ENCODE peak calls at places on chromosomes 1 and 21, in four cellular contexts. D is astrocyte of the cerebellum, N is psoas muscle, E is A549. X is an unnamed sample.

GRCh38 chr1:186511761-186512637 is 51.1 kb upstream of the PDC start:
- DNase-seq in D (no peak), N (no peak), E (no peak), X (no peak)

GRCh38 chr1:28136636-28137613 is 39.6 kb downstream of the PTAFR start:
- DNase-seq in D (no peak), N (no peak), E (no peak), X (no peak)

GRCh38 chr1:231818342-231818741 is 191.8 kb downstream of the DISC1 start:
- DNase-seq in D (no peak), N (peak; percentile 50), E (no peak), X (no peak)

GRCh38 chr1:87367549-87367948 is 38.9 kb downstream of the LMO4 start:
- DNase-seq in D (no peak), N (no peak), E (no peak), X (no peak)

GRCh38 chr1:27626031-27626935 is 8.7 kb downstream of the FGR start:
- DNase-seq in D (no peak), N (peak; percentile 7), E (no peak), X (no peak)

GRCh38 chr1:156500578-156500846 is at the start of gene MEF2D:
- DNase-seq in D (no peak), N (no peak), E (no peak), X (no peak)

GRCh38 chr1:187877220-187877619 is 1048.5 kb downstream of the PLA2G4A start:
- DNase-seq in D (no peak), N (no peak), E (no peak), X (no peak)

GRCh38 chr1:99180343-99180808 is 83.9 kb upstream of the PLPPR4 start:
- DNase-seq in D (peak; percentile 70), N (peak; percentile 34), E (peak; percentile 17), X (peak; percentile 23)

GRCh38 chr1:10788592-10789006 is 7.8 kb downstream of the CASZ1 start:
- DNase-seq in D (no peak), N (peak; percentile 77), E (peak; percentile 42), X (no peak)

GRCh38 chr1:69976896-69977295 is 228.5 kb downstream of the LRRC40 start:
- DNase-seq in D (no peak), N (no peak), E (no peak), X (peak; percentile 49)

GRCh38 chr1:38041941-38042834 is 4.4 kb downstream of the POU3F1 start:
- DNase-seq in D (no peak), N (no peak), E (no peak), X (no peak)

GRCh38 chr1:19000065-19000464 is 43.6 kb upstream of the IFFO2 start:
- DNase-seq in D (no peak), N (no peak), E (no peak), X (no peak)

GRCh38 chr1:157301477-157302198 is 163.4 kb upstream of the ETV3 start:
- DNase-seq in D (no peak), N (no peak), E (no peak), X (no peak)

GRCh38 chr1:228005511-228006033 is 1.2 kb upstream of the WNT3A start:
- DNase-seq in D (no peak), N (no peak), E (no peak), X (no peak)

GRCh38 chr1:101107496-101108115 is 82.0 kb upstream of the DPH5 start:
- DNase-seq in D (no peak), N (no peak), E (no peak), X (no peak)

GRCh38 chr1:204152310-204153044 is 633 bp upstream of the ETNK2 start:
- DNase-seq in D (no peak), N (no peak), E (no peak), X (no peak)

GRCh38 chr1:1318131-1318652 is 6.3 kb downstream of the INTS11 start:
- DNase-seq in D (peak; percentile 94), N (peak; percentile 88), E (no peak), X (peak; percentile 75)

GRCh38 chr21:38095220-38095619 is 161.6 kb upstream of the KCNJ15 start:
- DNase-seq in D (no peak), N (no peak), E (no peak), X (no peak)

GRCh38 chr1:998905-999796 is 746 bp downstream of the HES4 start:
- DNase-seq in D (no peak), N (peak; percentile 34), E (no peak), X (no peak)

GRCh38 chr1:160209656-160210046 is 4.5 kb downstream of the PEA15 start:
- DNase-seq in D (no peak), N (peak; percentile 44), E (no peak), X (no peak)

GRCh38 chr1:173042806-173043205 is 7.9 kb downstream of the TNFSF18 start:
- DNase-seq in D (peak; percentile 41), N (no peak), E (no peak), X (no peak)

GRCh38 chr1:19124273-19124672 is 85.8 kb downstream of the UBR4 start:
- DNase-seq in D (no peak), N (no peak), E (no peak), X (no peak)

GRCh38 chr1:47918257-47918867 is 78.8 kb downstream of the TRABD2B start:
- DNase-seq in D (no peak), N (no peak), E (no peak), X (no peak)

GRCh38 chr21:33572350-33572749 is 16.1 kb downstream of the DONSON start:
- DNase-seq in D (no peak), N (no peak), E (no peak), X (no peak)

GRCh38 chr1:93140106-93140505 is 40.1 kb downstream of the TMED5 start:
- DNase-seq in D (no peak), N (no peak), E (no peak), X (no peak)

GRCh38 chr1:15934211-15935055 is 41.5 kb downstream of the ZBTB17 start:
- DNase-seq in D (no peak), N (no peak), E (no peak), X (no peak)

GRCh38 chr1:54376085-54377039 is 29.8 kb downstream of the SSBP3 start:
- DNase-seq in D (no peak), N (no peak), E (no peak), X (no peak)

GRCh38 chr1:172476218-172476811 is 32.4 kb upstream of the PIGC start:
- DNase-seq in D (no peak), N (no peak), E (no peak), X (no peak)

GRCh38 chr1:16091296-16091695 is 17.8 kb upstream of the FAM131C start:
- DNase-seq in D (no peak), N (no peak), E (no peak), X (no peak)

GRCh38 chr1:54507471-54507870 is 40.6 kb upstream of the ACOT11 start:
- DNase-seq in D (no peak), N (no peak), E (no peak), X (no peak)

GRCh38 chr1:203031467-203031866 is 5.2 kb downstream of the PPFIA4 start:
- DNase-seq in D (no peak), N (no peak), E (no peak), X (no peak)

DNA sequence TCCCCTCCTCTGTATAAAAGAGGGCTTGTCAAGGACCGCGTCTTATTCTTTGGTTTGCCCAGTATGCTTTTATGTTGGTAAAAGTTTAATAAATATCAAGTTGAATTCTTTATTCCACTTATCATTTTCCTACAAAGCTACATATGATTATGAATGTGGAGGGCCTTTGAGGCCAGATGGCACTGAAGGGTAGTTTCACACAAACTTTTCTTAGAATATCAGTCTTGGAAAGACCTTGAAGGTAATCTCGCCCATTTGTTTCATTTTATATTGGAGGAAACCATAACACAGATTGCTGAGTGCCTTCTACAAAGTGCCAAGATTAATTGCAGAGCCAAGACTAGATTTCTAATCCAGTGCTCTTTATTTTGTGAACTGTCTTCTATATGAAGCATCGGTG is 5.8 kb upstream of the FUBP1 start:
- DNase-seq in D (no peak), N (no peak), E (no peak), X (no peak)
- H3K4me3 ChIP-seq in D (no peak overlapping the region), N (no peak overlapping the region), E (no peak overlapping the region), X (no peak overlapping the region)

DNA sequence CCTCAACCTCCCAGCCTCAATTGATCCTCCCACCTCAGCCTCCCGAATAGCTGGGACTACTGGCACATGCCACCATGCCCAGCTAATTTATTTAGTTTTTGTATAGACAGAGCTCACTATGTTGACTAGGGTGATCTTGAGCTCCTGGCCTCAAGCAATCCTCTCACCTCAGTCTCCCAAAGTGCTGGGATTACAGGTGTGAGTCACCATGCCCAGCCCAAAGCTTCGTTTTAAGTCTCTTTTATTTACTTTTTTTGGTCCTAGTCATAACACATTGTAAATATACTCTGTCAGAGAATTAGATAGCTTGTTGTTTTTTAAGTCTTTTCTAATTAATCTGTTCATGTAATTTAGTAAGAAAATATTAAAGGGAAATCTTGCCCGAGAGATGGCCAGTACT is 42.8 kb downstream of the KCNK1 start:
- DNase-seq in D (no peak), N (no peak), E (no peak), X (no peak)
- H3K4me3 ChIP-seq in D (no peak overlapping the region), N (no peak overlapping the region), E (no peak overlapping the region), X (no peak overlapping the region)

DNA sequence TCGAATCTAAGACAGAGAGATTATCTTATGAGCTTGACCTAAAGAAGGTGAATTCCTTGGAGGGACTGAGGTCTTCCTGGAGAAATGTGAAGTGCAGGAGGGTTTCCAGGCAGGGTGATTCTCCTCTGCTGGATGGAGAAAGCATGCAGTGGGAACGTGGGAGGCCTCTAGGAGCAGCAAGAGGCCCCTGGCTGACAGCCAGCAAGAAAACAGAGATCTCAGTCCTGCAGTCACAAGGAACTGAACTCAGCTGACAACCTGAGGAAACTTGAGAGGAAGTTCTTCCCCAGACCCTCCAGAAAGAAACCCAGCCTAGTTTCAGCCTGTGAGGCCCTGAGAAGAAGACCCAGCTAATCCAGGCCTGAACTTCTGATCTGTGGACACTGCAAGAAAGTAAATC is 345.9 kb downstream of the FAM72C start:
- DNase-seq in D (no peak), N (no peak), E (no peak), X (no peak)
- H3K4me3 ChIP-seq in D (no peak overlapping the region), N (no peak overlapping the region), E (no peak overlapping the region), X (no peak overlapping the region)

DNA sequence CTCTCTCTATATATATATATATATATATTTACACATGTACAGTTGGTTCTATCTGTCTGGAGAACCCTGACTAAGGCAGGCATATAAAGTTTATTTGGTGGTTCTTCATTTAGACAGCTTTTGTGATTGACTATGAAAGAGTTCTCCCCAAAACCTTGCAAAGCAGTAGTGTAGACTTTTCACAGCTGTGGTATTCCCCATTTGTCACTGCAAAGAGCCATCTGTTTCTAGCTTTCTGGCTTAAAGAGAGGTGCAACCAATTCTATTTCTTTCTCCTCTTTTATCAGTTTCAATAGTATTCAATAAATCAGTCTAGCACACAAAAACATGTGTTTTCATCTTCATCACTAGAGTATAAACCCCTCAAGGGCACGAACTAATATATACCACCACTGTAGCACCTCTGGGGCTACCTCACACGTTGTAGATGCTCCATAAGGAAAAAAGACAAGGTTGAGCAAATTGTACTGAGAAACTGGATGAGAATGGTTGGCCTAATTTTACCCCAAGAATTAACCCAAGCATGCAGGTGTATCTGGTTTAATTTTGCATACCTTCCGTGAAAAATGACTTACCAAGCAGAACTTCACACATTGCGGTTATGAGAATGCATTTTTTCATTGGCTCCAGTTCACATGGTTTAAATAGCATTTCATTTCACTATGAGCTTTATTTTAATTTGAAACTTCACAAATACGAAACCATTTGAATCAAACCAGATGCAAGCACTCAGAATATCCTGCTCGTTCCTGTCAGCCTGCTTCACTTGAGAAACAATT is 512.4 kb downstream of the LTN1 start:
- DNase-seq in D (no peak), N (no peak), E (no peak), X (no peak)
- H3K4me3 ChIP-seq in D (no peak overlapping the region), N (no peak overlapping the region), E (no peak overlapping the region), X (no peak overlapping the region)

X was measured in skeletal muscle cell.